ENCODE peak calls at places on chromosomes 3 and 15, in seven cellular contexts. X is cardiac fibroblast; G is bronchial epithelial cell; T is BE2C; N is right cardiac atrium; C is CD4-positive, alpha-beta memory T cell; W is colonic mucosa. Q is an unnamed sample.

GRCh38 chr3:187639912-187640822 is 30.0 kb downstream of the SST start:
- DNase-seq in C (no peak), W (no peak), N (no peak), T (no peak), X (no peak), G (no peak), Q (no peak)

GRCh38 chr3:45056608-45057301 is 30.7 kb downstream of the CLEC3B start:
- DNase-seq in C (no peak), X (no peak), W (no peak), G (no peak), T (no peak), N (no peak), Q (no peak)

GRCh38 chr3:26703519-26703918 is 80.9 kb downstream of the LRRC3B start:
- DNase-seq in X (no peak), W (no peak), T (no peak), G (no peak), C (no peak), N (no peak), Q (no peak)

GRCh38 chr15:87681054-87681453 is 575.5 kb downstream of the NTRK3 start:
- DNase-seq in W (no peak), C (peak; percentile 14), N (no peak), X (no peak), G (no peak), T (no peak), Q (no peak)

GRCh38 chr3:124063168-124063909 is 71.4 kb upstream of the ROPN1 start:
- DNase-seq in T (no peak), X (no peak), C (no peak), N (no peak), W (no peak), G (no peak), Q (no peak)

GRCh38 chr15:81526029-81526428 is 152.0 kb upstream of the TMC3 start:
- DNase-seq in G (no peak), X (no peak), W (no peak), T (peak; percentile 35), N (no peak), C (no peak), Q (no peak)

GRCh38 chr15:51883436-51883835 is 54.0 kb downstream of the TMOD3 start:
- DNase-seq in G (no peak), T (no peak), C (no peak), W (no peak), X (peak; percentile 78), N (no peak), Q (no peak)

GRCh38 chr3:46711305-46711704 is 6.4 kb downstream of the PRSS50 start:
- DNase-seq in N (no peak), W (no peak), G (no peak), C (no peak), X (no peak), T (no peak), Q (no peak)

GRCh38 chr3:15295506-15295905 is 36.9 kb downstream of the SH3BP5 start:
- DNase-seq in G (peak; percentile 21), N (no peak), X (peak; percentile 97), T (no peak), C (no peak), W (no peak), Q (no peak)

GRCh38 chr15:70098461-70099166 is 897 bp upstream of the TLE3 start:
- DNase-seq in G (no peak), C (peak; percentile 28), X (peak; percentile 25), N (peak; percentile 58), W (peak; percentile 53), T (peak; percentile 51), Q (peak; percentile 69)

GRCh38 chr15:43253431-43254403 is 13.0 kb downstream of the TGM5 start:
- DNase-seq in X (peak; percentile 29), W (no peak), N (no peak), G (peak; percentile 94), C (peak; percentile 39), T (peak; percentile 28), Q (no peak)

GRCh38 chr3:149579838-149580542 is 77.8 kb downstream of the WWTR1 start:
- DNase-seq in C (no peak), G (peak; percentile 98), N (no peak), T (no peak), X (peak; percentile 87), W (no peak), Q (no peak)

GRCh38 chr3:50687916-50688315 is 13.2 kb downstream of the DOCK3 start:
- DNase-seq in T (no peak), X (no peak), G (no peak), N (no peak), W (no peak), C (no peak), Q (no peak)

GRCh38 chr15:73602992-73603391 is 30.2 kb downstream of the NPTN start:
- DNase-seq in G (no peak), C (no peak), X (no peak), T (no peak), W (no peak), N (no peak), Q (no peak)

GRCh38 chr15:43492266-43492665 is 690 bp downstream of the TP53BP1 start:
- DNase-seq in X (no peak), C (no peak), G (no peak), T (no peak), N (no peak), W (no peak), Q (no peak)

GRCh38 chr15:91553455-91553854 is 300.1 kb upstream of the SLCO3A1 start:
- DNase-seq in X (no peak), W (no peak), C (no peak), N (no peak), G (no peak), T (no peak), Q (no peak)

GRCh38 chr3:136457793-136458192 is 207.7 kb downstream of the PCCB start:
- DNase-seq in N (no peak), G (no peak), X (no peak), C (no peak), W (no peak), T (no peak), Q (no peak)

GRCh38 chr3:194176274-194176991 is 40.5 kb downstream of the HES1 start:
- DNase-seq in T (no peak), X (no peak), C (no peak), G (no peak), W (no peak), N (no peak), Q (peak; percentile 35)

GRCh38 chr3:7874116-7874515 is 627.5 kb upstream of the LMCD1 start:
- DNase-seq in G (peak; percentile 63), C (no peak), T (no peak), W (no peak), X (peak; percentile 18), N (no peak), Q (no peak)

GRCh38 chr15:80214979-80215378 is 37.0 kb downstream of the CTXND1 start:
- DNase-seq in W (no peak), X (no peak), N (no peak), T (no peak), C (no peak), G (no peak), Q (no peak)

GRCh38 chr15:80210612-80211554 is 41.1 kb downstream of the CTXND1 start:
- DNase-seq in G (no peak), N (no peak), T (no peak), C (no peak), W (peak; percentile 30), X (no peak), Q (no peak)

GRCh38 chr15:80207887-80208286 is 44.1 kb downstream of the CTXND1 start:
- DNase-seq in C (no peak), T (no peak), G (peak; percentile 66), X (peak; percentile 6), W (no peak), N (no peak), Q (no peak)

GRCh38 chr15:80208758-80209734 is 43.0 kb downstream of the CTXND1 start:
- DNase-seq in X (no peak), W (no peak), N (no peak), G (no peak), C (no peak), T (no peak), Q (no peak)

GRCh38 chr15:80211976-80212375 is 40.0 kb downstream of the CTXND1 start:
- DNase-seq in G (peak; percentile 93), T (no peak), C (no peak), W (no peak), X (no peak), N (no peak), Q (no peak)
- H3K4me3 ChIP-seq in G (no peak overlapping the region), T (no peak overlapping the region), C (no peak overlapping the region), W (no peak overlapping the region), X (no peak overlapping the region), N (no peak overlapping the region), Q (no peak overlapping the region)

GRCh38 chr3:13020159-13020558 is 53.1 kb downstream of the IQSEC1 start:
- DNase-seq in T (no peak), W (no peak), X (no peak), C (no peak), G (no peak), N (no peak), Q (no peak)
- H3K4me3 ChIP-seq in T (no peak overlapping the region), W (no peak overlapping the region), X (no peak overlapping the region), C (no peak overlapping the region), G (no peak overlapping the region), N (no peak overlapping the region), Q (no peak overlapping the region)

GRCh38 chr3:145134738-145135137 is 1026.2 kb downstream of the PLOD2 start:
- DNase-seq in W (no peak), C (no peak), X (no peak), G (no peak), N (no peak), T (no peak), Q (no peak)

GRCh38 chr3:145133281-145133680 is 1027.7 kb downstream of the PLOD2 start:
- DNase-seq in W (no peak), T (no peak), C (no peak), N (no peak), G (no peak), X (no peak), Q (no peak)
- H3K4me3 ChIP-seq in W (no peak overlapping the region), T (no peak overlapping the region), C (no peak overlapping the region), N (no peak overlapping the region), G (no peak overlapping the region), X (no peak overlapping the region), Q (no peak overlapping the region)

GRCh38 chr3:71784914-71785593 is at the start of gene PROK2:
- DNase-seq in X (no peak), N (no peak), C (peak; percentile 24), G (no peak), T (peak; percentile 31), W (no peak), Q (no peak)
- H3K4me3 ChIP-seq in X (no peak within 1 kb of the TSS), N (peak within 1 kb of the TSS; percentile 61), C (no peak within 1 kb of the TSS), G (no peak within 1 kb of the TSS), T (peak within 1 kb of the TSS; percentile 40), W (peak within 1 kb of the TSS; percentile 31), Q (peak within 1 kb of the TSS; percentile 12)

Q was measured in ovary.